ENCODE peak calls at places on chromosomes 16 and 17, in five cellular contexts. K is astrocyte of the cerebellum; S is left ventricle myocardium superior; N is prostate gland; L is activated T-helper 2 cell treated with anti-CD3 and anti-CD28 coated beads, Interferon-gamma antibody, Interleukin-2, Interleukin-4, amounts not matched to agents 10 μg/mL and 5 μg/mL and 100 μg/mL, durations not matched to agents 14 hours and 24 hours and 36 hours. U is an unnamed sample.

GRCh38 chr17:44108440-44109311 is 14.8 kb downstream of the HDAC5 start:
- DNase-seq in K (peak), S (peak), N (peak), L (no peak), U (no peak)

GRCh38 chr16:55488306-55488705 is 9.3 kb downstream of the MMP2 start:
- DNase-seq in K (no peak), S (no peak), N (no peak), L (no peak), U (no peak)

GRCh38 chr16:4696905-4697866 is 3.8 kb downstream of the NUDT16L1 start:
- DNase-seq in K (no peak), S (no peak), N (no peak), L (no peak), U (no peak)

GRCh38 chr17:51499906-51500305 is 239.6 kb downstream of the UTP18 start:
- DNase-seq in K (no peak), S (no peak), N (no peak), L (no peak), U (no peak)

GRCh38 chr16:89330177-89330856 is 112.8 kb downstream of the ZNF778 start:
- DNase-seq in K (no peak), S (peak), N (no peak), L (no peak), U (no peak)

GRCh38 chr16:20904507-20905079 is 4.0 kb downstream of the LYRM1 start:
- DNase-seq in K (peak), S (no peak), N (peak), L (peak), U (peak)

GRCh38 chr17:41914358-41914766 is 4.4 kb downstream of the ACLY start:
- DNase-seq in K (no peak), S (no peak), N (no peak), L (no peak), U (no peak)

GRCh38 chr16:47612711-47613110 is 151.6 kb downstream of the PHKB start:
- DNase-seq in K (no peak), S (no peak), N (no peak), L (no peak), U (no peak)

GRCh38 chr16:87017388-87018012 is 299.7 kb downstream of the C16orf95 start:
- DNase-seq in K (peak), S (no peak), N (no peak), L (no peak), U (no peak)

GRCh38 chr16:66473654-66474519 is 46.8 kb downstream of the BEAN1 start:
- DNase-seq in K (no peak), S (peak), N (no peak), L (no peak), U (no peak)

GRCh38 chr16:88857728-88858339 is 907 bp downstream of the TRAPPC2L start:
- DNase-seq in K (peak), S (peak), N (peak), L (peak), U (peak)

GRCh38 chr17:2170023-2170422 is 115.1 kb downstream of the HIC1 start:
- DNase-seq in K (no peak), S (no peak), N (no peak), L (no peak), U (peak)

GRCh38 chr17:81867952-81868673 is 3.0 kb downstream of the ARHGDIA start:
- DNase-seq in K (no peak), S (no peak), N (no peak), L (no peak), U (peak)

U was measured in stimulated activated naive CD8-positive, alpha-beta T cell treated with anti-CD3 and anti-CD28 coated beads, Interleukin-15, amount 100 ng/mL, for 72 hours.